ENCODE peak calls at places on chromosomes 6 and 20, in seven cellular contexts. One of them, this sample, is unnamed.

GRCh38 chr6:31778999-31779885 is 2.1 kb upstream of the VWA7 start:
- DNase-seq in ascending aorta: no peak
- DNase-seq in brain microvascular endothelial cell: no peak
- DNase-seq in CD8-positive, alpha-beta T cell: no peak
- DNase-seq in cardiac muscle cell: no peak
- DNase-seq in lower lobe of right lung: no peak
- DNase-seq in HCT116: no peak
- DNase-seq in this sample: no peak

GRCh38 chr20:49668181-49668877 is 45.3 kb downstream of the B4GALT5 start:
- DNase-seq in ascending aorta: peak; percentile 72
- DNase-seq in brain microvascular endothelial cell: no peak
- DNase-seq in CD8-positive, alpha-beta T cell: peak; percentile 89
- DNase-seq in cardiac muscle cell: no peak
- DNase-seq in lower lobe of right lung: peak; percentile 66
- DNase-seq in HCT116: no peak
- DNase-seq in this sample: no peak

GRCh38 chr20:50980851-50981713 is 22.5 kb downstream of the MOCS3 start:
- DNase-seq in ascending aorta: no peak
- DNase-seq in brain microvascular endothelial cell: peak; percentile 68
- DNase-seq in CD8-positive, alpha-beta T cell: peak; percentile 66
- DNase-seq in cardiac muscle cell: peak; percentile 75
- DNase-seq in lower lobe of right lung: peak; percentile 55
- DNase-seq in HCT116: peak; percentile 41
- DNase-seq in this sample: no peak

GRCh38 chr6:168037242-168037641 is 39.8 kb downstream of the KIF25 start:
- DNase-seq in ascending aorta: no peak
- DNase-seq in brain microvascular endothelial cell: no peak
- DNase-seq in CD8-positive, alpha-beta T cell: no peak
- DNase-seq in cardiac muscle cell: no peak
- DNase-seq in lower lobe of right lung: no peak
- DNase-seq in HCT116: no peak
- DNase-seq in this sample: peak; percentile 54

GRCh38 chr6:40904583-40905194 is 134.3 kb downstream of the UNC5CL start:
- DNase-seq in ascending aorta: no peak
- DNase-seq in brain microvascular endothelial cell: no peak
- DNase-seq in CD8-positive, alpha-beta T cell: no peak
- DNase-seq in cardiac muscle cell: no peak
- DNase-seq in lower lobe of right lung: no peak
- DNase-seq in HCT116: no peak
- DNase-seq in this sample: no peak

GRCh38 chr20:16758459-16759160 is 10.5 kb downstream of the OTOR start:
- DNase-seq in ascending aorta: no peak
- DNase-seq in brain microvascular endothelial cell: no peak
- DNase-seq in CD8-positive, alpha-beta T cell: no peak
- DNase-seq in cardiac muscle cell: no peak
- DNase-seq in lower lobe of right lung: no peak
- DNase-seq in HCT116: no peak
- DNase-seq in this sample: no peak

GRCh38 chr20:46678516-46678915 is 10.7 kb downstream of the TP53RK start:
- DNase-seq in ascending aorta: no peak
- DNase-seq in brain microvascular endothelial cell: no peak
- DNase-seq in CD8-positive, alpha-beta T cell: no peak
- DNase-seq in cardiac muscle cell: no peak
- DNase-seq in lower lobe of right lung: no peak
- DNase-seq in HCT116: no peak
- DNase-seq in this sample: no peak

GRCh38 chr6:100378576-100378975 is 86.1 kb downstream of the SIM1 start:
- DNase-seq in ascending aorta: no peak
- DNase-seq in brain microvascular endothelial cell: no peak
- DNase-seq in CD8-positive, alpha-beta T cell: no peak
- DNase-seq in cardiac muscle cell: no peak
- DNase-seq in lower lobe of right lung: no peak
- DNase-seq in HCT116: no peak
- DNase-seq in this sample: no peak

GRCh38 chr6:2589171-2589661 is 161.5 kb downstream of the MYLK4 start:
- DNase-seq in ascending aorta: no peak
- DNase-seq in brain microvascular endothelial cell: no peak
- DNase-seq in CD8-positive, alpha-beta T cell: no peak
- DNase-seq in cardiac muscle cell: no peak
- DNase-seq in lower lobe of right lung: no peak
- DNase-seq in HCT116: no peak
- DNase-seq in this sample: no peak

GRCh38 chr6:42142118-42142835 is at the start of gene C6orf132:
- DNase-seq in ascending aorta: no peak
- DNase-seq in brain microvascular endothelial cell: no peak
- DNase-seq in CD8-positive, alpha-beta T cell: no peak
- DNase-seq in cardiac muscle cell: peak; percentile 45
- DNase-seq in lower lobe of right lung: peak; percentile 86
- DNase-seq in HCT116: no peak
- DNase-seq in this sample: peak; percentile 87

GRCh38 chr6:27311806-27312145 is 297 bp downstream of the POM121L2 start:
- DNase-seq in ascending aorta: no peak
- DNase-seq in brain microvascular endothelial cell: no peak
- DNase-seq in CD8-positive, alpha-beta T cell: no peak
- DNase-seq in cardiac muscle cell: no peak
- DNase-seq in lower lobe of right lung: no peak
- DNase-seq in HCT116: no peak
- DNase-seq in this sample: no peak
- H3K27me3 ChIP-seq in ascending aorta: peaks cover 15% of the 10 kb centered on the region
- H3K27me3 ChIP-seq in brain microvascular endothelial cell: no peaks in the 10 kb centered on the region
- H3K27me3 ChIP-seq in CD8-positive, alpha-beta T cell: peaks cover 10% of the 10 kb centered on the region
- H3K27me3 ChIP-seq in cardiac muscle cell: peaks cover 83% of the 10 kb centered on the region
- H3K27me3 ChIP-seq in lower lobe of right lung: peaks cover 64% of the 10 kb centered on the region
- H3K27me3 ChIP-seq in HCT116: no peaks in the 10 kb centered on the region
- H3K27me3 ChIP-seq in this sample: peaks cover 48% of the 10 kb centered on the region

GRCh38 chr20:666877-667276 is 8.7 kb downstream of the SCRT2 start:
- DNase-seq in ascending aorta: no peak
- DNase-seq in brain microvascular endothelial cell: no peak
- DNase-seq in CD8-positive, alpha-beta T cell: no peak
- DNase-seq in cardiac muscle cell: no peak
- DNase-seq in lower lobe of right lung: no peak
- DNase-seq in HCT116: no peak
- DNase-seq in this sample: no peak

GRCh38 chr20:668050-668449 is 7.6 kb downstream of the SCRT2 start:
- DNase-seq in ascending aorta: no peak
- DNase-seq in brain microvascular endothelial cell: no peak
- DNase-seq in CD8-positive, alpha-beta T cell: no peak
- DNase-seq in cardiac muscle cell: no peak
- DNase-seq in lower lobe of right lung: no peak
- DNase-seq in HCT116: no peak
- DNase-seq in this sample: no peak

GRCh38 chr20:667351-668034 is 8.1 kb downstream of the SCRT2 start:
- DNase-seq in ascending aorta: peak; percentile 72
- DNase-seq in brain microvascular endothelial cell: peak; percentile 22
- DNase-seq in CD8-positive, alpha-beta T cell: peak; percentile 41
- DNase-seq in cardiac muscle cell: peak; percentile 46
- DNase-seq in lower lobe of right lung: peak; percentile 81
- DNase-seq in HCT116: no peak
- DNase-seq in this sample: no peak

GRCh38 chr20:669573-669972 is 6.0 kb downstream of the SCRT2 start:
- DNase-seq in ascending aorta: no peak
- DNase-seq in brain microvascular endothelial cell: no peak
- DNase-seq in CD8-positive, alpha-beta T cell: no peak
- DNase-seq in cardiac muscle cell: no peak
- DNase-seq in lower lobe of right lung: no peak
- DNase-seq in HCT116: no peak
- DNase-seq in this sample: no peak

DNA sequence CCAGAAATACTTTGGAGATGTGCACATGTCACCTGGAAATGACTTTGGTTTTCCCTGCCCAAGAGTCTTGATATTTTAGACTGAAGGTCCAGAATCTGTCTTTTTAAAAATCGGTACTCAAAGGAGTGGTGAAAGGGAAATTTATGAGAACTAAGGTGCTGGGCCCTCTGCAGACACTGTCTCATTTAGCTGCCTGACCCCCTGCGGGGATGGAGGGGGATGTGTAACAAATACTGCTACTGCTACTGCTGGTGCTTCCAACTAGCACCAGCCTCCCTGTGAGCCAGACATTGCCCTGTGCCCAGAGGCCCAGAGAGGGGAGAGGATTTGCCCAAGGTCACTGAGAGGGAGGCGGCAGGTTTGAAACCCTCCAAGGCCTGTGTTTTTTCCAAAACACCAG is 7.0 kb downstream of the SCRT2 start:
- DNase-seq in ascending aorta: no peak
- DNase-seq in brain microvascular endothelial cell: no peak
- DNase-seq in CD8-positive, alpha-beta T cell: no peak
- DNase-seq in cardiac muscle cell: no peak
- DNase-seq in lower lobe of right lung: no peak
- DNase-seq in HCT116: no peak
- DNase-seq in this sample: no peak
- H3K27me3 ChIP-seq in ascending aorta: peaks cover 10% of the 10 kb centered on the region
- H3K27me3 ChIP-seq in brain microvascular endothelial cell: peaks cover 42% of the 10 kb centered on the region
- H3K27me3 ChIP-seq in CD8-positive, alpha-beta T cell: no peaks in the 10 kb centered on the region
- H3K27me3 ChIP-seq in cardiac muscle cell: peaks cover 7% of the 10 kb centered on the region
- H3K27me3 ChIP-seq in lower lobe of right lung: peaks cover 82% of the 10 kb centered on the region
- H3K27me3 ChIP-seq in HCT116: peaks cover 7% of the 10 kb centered on the region
- H3K27me3 ChIP-seq in this sample: peaks cover 91% of the 10 kb centered on the region

GRCh38 chr6:122264557-122264956 is 134.9 kb upstream of the HSF2 start:
- DNase-seq in ascending aorta: no peak
- DNase-seq in brain microvascular endothelial cell: no peak
- DNase-seq in CD8-positive, alpha-beta T cell: no peak
- DNase-seq in cardiac muscle cell: no peak
- DNase-seq in lower lobe of right lung: no peak
- DNase-seq in HCT116: no peak
- DNase-seq in this sample: no peak

GRCh38 chr6:122258843-122259242 is 140.6 kb upstream of the HSF2 start:
- DNase-seq in ascending aorta: no peak
- DNase-seq in brain microvascular endothelial cell: no peak
- DNase-seq in CD8-positive, alpha-beta T cell: no peak
- DNase-seq in cardiac muscle cell: no peak
- DNase-seq in lower lobe of right lung: no peak
- DNase-seq in HCT116: no peak
- DNase-seq in this sample: no peak
- H3K27me3 ChIP-seq in ascending aorta: no peaks in the 10 kb centered on the region
- H3K27me3 ChIP-seq in brain microvascular endothelial cell: no peaks in the 10 kb centered on the region
- H3K27me3 ChIP-seq in CD8-positive, alpha-beta T cell: no peaks in the 10 kb centered on the region
- H3K27me3 ChIP-seq in cardiac muscle cell: no peaks in the 10 kb centered on the region
- H3K27me3 ChIP-seq in lower lobe of right lung: no peaks in the 10 kb centered on the region
- H3K27me3 ChIP-seq in HCT116: no peaks in the 10 kb centered on the region
- H3K27me3 ChIP-seq in this sample: no peaks in the 10 kb centered on the region

DNA sequence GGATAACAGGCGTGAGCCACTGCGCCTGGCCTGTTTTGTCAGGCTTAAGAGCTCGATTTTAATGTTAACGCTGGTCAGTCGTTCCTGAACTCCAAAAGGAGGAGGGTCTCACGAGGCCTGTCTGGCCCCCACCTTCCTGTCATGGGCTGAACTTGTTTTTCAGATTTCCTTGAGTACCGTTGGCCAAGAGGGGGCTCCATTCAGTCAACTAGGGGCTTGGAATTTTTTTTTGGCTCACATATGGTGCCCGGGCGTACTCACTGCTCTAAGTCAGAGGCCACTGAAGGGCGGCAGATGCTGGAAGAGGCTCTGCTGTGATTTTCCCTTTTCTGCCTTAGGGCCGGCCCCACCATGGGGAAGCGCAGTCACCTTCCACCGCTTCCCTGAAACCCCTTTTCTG is 6.9 kb upstream of the BIRC7 start:
- DNase-seq in ascending aorta: no peak
- DNase-seq in brain microvascular endothelial cell: no peak
- DNase-seq in CD8-positive, alpha-beta T cell: no peak
- DNase-seq in cardiac muscle cell: no peak
- DNase-seq in lower lobe of right lung: no peak
- DNase-seq in HCT116: no peak
- DNase-seq in this sample: no peak
- H3K27me3 ChIP-seq in ascending aorta: peaks cover 3% of the 10 kb centered on the region
- H3K27me3 ChIP-seq in brain microvascular endothelial cell: no peaks in the 10 kb centered on the region
- H3K27me3 ChIP-seq in CD8-positive, alpha-beta T cell: peaks cover 8% of the 10 kb centered on the region
- H3K27me3 ChIP-seq in cardiac muscle cell: no peaks in the 10 kb centered on the region
- H3K27me3 ChIP-seq in lower lobe of right lung: peaks cover 44% of the 10 kb centered on the region
- H3K27me3 ChIP-seq in HCT116: no peaks in the 10 kb centered on the region
- H3K27me3 ChIP-seq in this sample: no peaks in the 10 kb centered on the region

GRCh38 chr20:21703740-21704407 is 1.6 kb upstream of the PAX1 start:
- DNase-seq in ascending aorta: no peak
- DNase-seq in brain microvascular endothelial cell: no peak
- DNase-seq in CD8-positive, alpha-beta T cell: no peak
- DNase-seq in cardiac muscle cell: no peak
- DNase-seq in lower lobe of right lung: no peak
- DNase-seq in HCT116: no peak
- DNase-seq in this sample: no peak

GRCh38 chr20:21699216-21699508 is 6.3 kb upstream of the PAX1 start:
- DNase-seq in ascending aorta: no peak
- DNase-seq in brain microvascular endothelial cell: no peak
- DNase-seq in CD8-positive, alpha-beta T cell: no peak
- DNase-seq in cardiac muscle cell: no peak
- DNase-seq in lower lobe of right lung: no peak
- DNase-seq in HCT116: no peak
- DNase-seq in this sample: no peak

GRCh38 chr20:21702553-21703467 is 2.7 kb upstream of the PAX1 start:
- DNase-seq in ascending aorta: no peak
- DNase-seq in brain microvascular endothelial cell: peak; percentile 8
- DNase-seq in CD8-positive, alpha-beta T cell: no peak
- DNase-seq in cardiac muscle cell: peak; percentile 47
- DNase-seq in lower lobe of right lung: no peak
- DNase-seq in HCT116: no peak
- DNase-seq in this sample: peak; percentile 69

GRCh38 chr20:21702001-21702400 is 3.5 kb upstream of the PAX1 start:
- DNase-seq in ascending aorta: no peak
- DNase-seq in brain microvascular endothelial cell: no peak
- DNase-seq in CD8-positive, alpha-beta T cell: no peak
- DNase-seq in cardiac muscle cell: no peak
- DNase-seq in lower lobe of right lung: no peak
- DNase-seq in HCT116: no peak
- DNase-seq in this sample: no peak

GRCh38 chr20:21701171-21701876 is 4.1 kb upstream of the PAX1 start:
- DNase-seq in ascending aorta: no peak
- DNase-seq in brain microvascular endothelial cell: no peak
- DNase-seq in CD8-positive, alpha-beta T cell: no peak
- DNase-seq in cardiac muscle cell: no peak
- DNase-seq in lower lobe of right lung: no peak
- DNase-seq in HCT116: no peak
- DNase-seq in this sample: no peak
- H3K27me3 ChIP-seq in ascending aorta: no peaks in the 10 kb centered on the region
- H3K27me3 ChIP-seq in brain microvascular endothelial cell: peaks cover 54% of the 10 kb centered on the region
- H3K27me3 ChIP-seq in CD8-positive, alpha-beta T cell: peaks cover 15% of the 10 kb centered on the region
- H3K27me3 ChIP-seq in cardiac muscle cell: peaks cover 100% of the 10 kb centered on the region
- H3K27me3 ChIP-seq in lower lobe of right lung: peaks cover 89% of the 10 kb centered on the region
- H3K27me3 ChIP-seq in HCT116: peaks cover 18% of the 10 kb centered on the region
- H3K27me3 ChIP-seq in this sample: peaks cover 95% of the 10 kb centered on the region

GRCh38 chr6:11043961-11044711 is at the start of gene ELOVL2:
- DNase-seq in ascending aorta: no peak
- DNase-seq in brain microvascular endothelial cell: no peak
- DNase-seq in CD8-positive, alpha-beta T cell: no peak
- DNase-seq in cardiac muscle cell: peak; percentile 69
- DNase-seq in lower lobe of right lung: no peak
- DNase-seq in HCT116: no peak
- DNase-seq in this sample: no peak
- H3K27me3 ChIP-seq in ascending aorta: peaks cover 8% of the 10 kb centered on the region
- H3K27me3 ChIP-seq in brain microvascular endothelial cell: no peaks in the 10 kb centered on the region
- H3K27me3 ChIP-seq in CD8-positive, alpha-beta T cell: peaks cover 19% of the 10 kb centered on the region
- H3K27me3 ChIP-seq in cardiac muscle cell: peaks cover 94% of the 10 kb centered on the region
- H3K27me3 ChIP-seq in lower lobe of right lung: peaks cover 86% of the 10 kb centered on the region
- H3K27me3 ChIP-seq in HCT116: no peaks in the 10 kb centered on the region
- H3K27me3 ChIP-seq in this sample: peaks cover 50% of the 10 kb centered on the region

This sample was measured in breast epithelium.